ENCODE peak calls at places on chromosomes 3 and 15, in seven cellular contexts. O is PC-3; G is SK-N-SH; L is mucosa of descending colon; V is CD4-positive, alpha-beta T cell; D is IMR-90; E is endodermal cell. X is an unnamed sample.

GRCh38 chr3:56693750-56694149 is 10.7 kb upstream of the TASOR start:
- DNase-seq in O (no peak), G (no peak), L (no peak), V (no peak), D (no peak), E (no peak), X (no peak)

GRCh38 chr3:106734712-106735111 is 642.5 kb upstream of the CCDC54 start:
- DNase-seq in O (no peak), G (no peak), L (no peak), V (no peak), D (no peak), E (no peak), X (no peak)

GRCh38 chr15:67173786-67174185 is 80.7 kb downstream of the AAGAB start:
- DNase-seq in O (no peak), G (no peak), L (peak), V (no peak), D (no peak), E (no peak), X (no peak)

GRCh38 chr3:159775372-159775961 is 213.2 kb upstream of the IL12A start:
- DNase-seq in O (no peak), G (peak), L (no peak), V (no peak), D (peak), E (peak), X (no peak)

GRCh38 chr3:43674345-43675085 is 16.2 kb upstream of the ABHD5 start:
- DNase-seq in O (no peak), G (no peak), L (no peak), V (no peak), D (no peak), E (no peak), X (no peak)

GRCh38 chr3:23601020-23601822 is 204.5 kb upstream of the UBE2E1 start:
- DNase-seq in O (no peak), G (peak), L (no peak), V (no peak), D (peak), E (no peak), X (no peak)

GRCh38 chr3:102114264-102114979 is 265.1 kb downstream of the NFKBIZ start:
- DNase-seq in O (no peak), G (no peak), L (no peak), V (peak), D (no peak), E (no peak), X (no peak)

GRCh38 chr3:108736821-108737220 is 20.4 kb downstream of the RETNLB start:
- DNase-seq in O (peak), G (no peak), L (no peak), V (no peak), D (no peak), E (no peak), X (no peak)

GRCh38 chr15:40313531-40314398 is 6.0 kb upstream of the PLCB2 start:
- DNase-seq in O (peak), G (no peak), L (no peak), V (no peak), D (no peak), E (no peak), X (peak)

GRCh38 chr3:159635047-159635641 is 353.5 kb upstream of the IL12A start:
- DNase-seq in O (peak), G (no peak), L (no peak), V (no peak), D (peak), E (peak), X (no peak)

GRCh38 chr3:187520027-187520945 is 149.9 kb downstream of the SST start:
- DNase-seq in O (no peak), G (no peak), L (no peak), V (no peak), D (no peak), E (no peak), X (no peak)

GRCh38 chr3:5035692-5036535 is 56.7 kb downstream of the BHLHE40 start:
- DNase-seq in O (no peak), G (no peak), L (no peak), V (no peak), D (no peak), E (no peak), X (no peak)

GRCh38 chr15:38440353-38441129 is 13.4 kb upstream of the FAM98B start:
- DNase-seq in O (peak), G (peak), L (no peak), V (peak), D (peak), E (peak), X (peak)

GRCh38 chr3:98662699-98663098 is 69.3 kb upstream of the CPOX start:
- DNase-seq in O (no peak), G (no peak), L (no peak), V (no peak), D (no peak), E (no peak), X (no peak)

GRCh38 chr3:126394179-126394976 is at the start of gene CFAP100:
- DNase-seq in O (no peak), G (no peak), L (no peak), V (no peak), D (peak), E (peak), X (no peak)

GRCh38 chr3:149529099-149529498 is 54.6 kb downstream of the TM4SF4 start:
- DNase-seq in O (no peak), G (no peak), L (no peak), V (no peak), D (no peak), E (no peak), X (no peak)

GRCh38 chr3:37997321-37997720 is 6.7 kb downstream of the VILL start:
- DNase-seq in O (no peak), G (no peak), L (peak), V (no peak), D (no peak), E (no peak), X (no peak)

GRCh38 chr15:51076898-51077564 is 17.7 kb downstream of the TNFAIP8L3 start:
- DNase-seq in O (no peak), G (no peak), L (peak), V (no peak), D (no peak), E (peak), X (no peak)

GRCh38 chr15:84598250-84598649 is 2.6 kb upstream of the ZSCAN2 start:
- DNase-seq in O (no peak), G (no peak), L (no peak), V (peak), D (peak), E (peak), X (peak)

GRCh38 chr3:127384717-127385539 is 97.1 kb upstream of the PRR20G start:
- DNase-seq in O (no peak), G (no peak), L (peak), V (no peak), D (no peak), E (peak), X (no peak)

GRCh38 chr3:47485812-47486211 is 10.1 kb upstream of the SCAP start:
- DNase-seq in O (peak), G (no peak), L (no peak), V (no peak), D (peak), E (no peak), X (no peak)

GRCh38 chr3:164418426-164418825 is 659.9 kb downstream of the SI start:
- DNase-seq in O (no peak), G (no peak), L (no peak), V (no peak), D (no peak), E (no peak), X (no peak)

GRCh38 chr3:37701729-37702128 is 160.0 kb upstream of the CTDSPL start:
- DNase-seq in O (no peak), G (peak), L (no peak), V (no peak), D (no peak), E (no peak), X (no peak)

GRCh38 chr15:96330064-96330449 is 443 bp upstream of the NR2F2 start:
- DNase-seq in O (peak), G (no peak), L (peak), V (no peak), D (peak), E (no peak), X (no peak)

GRCh38 chr3:124217542-124217941 is 225.6 kb upstream of the ROPN1 start:
- DNase-seq in O (peak), G (no peak), L (no peak), V (no peak), D (peak), E (peak), X (no peak)

GRCh38 chr3:112811150-112811884 is 35.3 kb downstream of the CD200R1L start:
- DNase-seq in O (no peak), G (no peak), L (no peak), V (no peak), D (peak), E (no peak), X (no peak)

GRCh38 chr3:124768812-124769211 is 38.6 kb downstream of the UMPS start:
- DNase-seq in O (peak), G (peak), L (no peak), V (no peak), D (no peak), E (peak), X (no peak)

GRCh38 chr3:174318146-174318545 is 541.0 kb upstream of the NAALADL2 start:
- DNase-seq in O (no peak), G (no peak), L (no peak), V (no peak), D (peak), E (no peak), X (no peak)

GRCh38 chr15:82047493-82048446 is 2.0 kb upstream of the MEX3B start:
- DNase-seq in O (no peak), G (no peak), L (no peak), V (no peak), D (peak), E (no peak), X (no peak)

GRCh38 chr15:69647160-69647513 is 194.5 kb downstream of the RPLP1 start:
- DNase-seq in O (no peak), G (no peak), L (no peak), V (no peak), D (no peak), E (peak), X (no peak)

GRCh38 chr3:71542548-71543370 is 40.8 kb downstream of the FOXP1 start:
- DNase-seq in O (peak), G (peak), L (peak), V (no peak), D (peak), E (no peak), X (no peak)

GRCh38 chr3:62186967-62187366 is 186.4 kb downstream of the FEZF2 start:
- DNase-seq in O (peak), G (no peak), L (no peak), V (no peak), D (peak), E (peak), X (no peak)

GRCh38 chr15:55846108-55846707 is 103.3 kb upstream of the PRTG start:
- DNase-seq in O (peak), G (peak), L (no peak), V (peak), D (peak), E (peak), X (peak)

GRCh38 chr15:30033211-30033610 is 49.5 kb upstream of the GOLGA8J start:
- DNase-seq in O (no peak), G (no peak), L (no peak), V (no peak), D (no peak), E (no peak), X (no peak)

GRCh38 chr15:30033763-30034162 is 49.0 kb upstream of the GOLGA8J start:
- DNase-seq in O (no peak), G (no peak), L (no peak), V (no peak), D (no peak), E (no peak), X (no peak)

GRCh38 chr15:30036304-30036703 is 46.5 kb upstream of the GOLGA8J start:
- DNase-seq in O (no peak), G (no peak), L (no peak), V (no peak), D (no peak), E (no peak), X (no peak)

GRCh38 chr15:30030350-30030749 is 52.4 kb upstream of the GOLGA8J start:
- DNase-seq in O (peak), G (no peak), L (no peak), V (no peak), D (no peak), E (no peak), X (no peak)
- TF ChIP-seq CTCF in O (peak), G (no peak), L (no peak), V (no peak), D (peak), E (no peak), X (no peak)

DNA sequence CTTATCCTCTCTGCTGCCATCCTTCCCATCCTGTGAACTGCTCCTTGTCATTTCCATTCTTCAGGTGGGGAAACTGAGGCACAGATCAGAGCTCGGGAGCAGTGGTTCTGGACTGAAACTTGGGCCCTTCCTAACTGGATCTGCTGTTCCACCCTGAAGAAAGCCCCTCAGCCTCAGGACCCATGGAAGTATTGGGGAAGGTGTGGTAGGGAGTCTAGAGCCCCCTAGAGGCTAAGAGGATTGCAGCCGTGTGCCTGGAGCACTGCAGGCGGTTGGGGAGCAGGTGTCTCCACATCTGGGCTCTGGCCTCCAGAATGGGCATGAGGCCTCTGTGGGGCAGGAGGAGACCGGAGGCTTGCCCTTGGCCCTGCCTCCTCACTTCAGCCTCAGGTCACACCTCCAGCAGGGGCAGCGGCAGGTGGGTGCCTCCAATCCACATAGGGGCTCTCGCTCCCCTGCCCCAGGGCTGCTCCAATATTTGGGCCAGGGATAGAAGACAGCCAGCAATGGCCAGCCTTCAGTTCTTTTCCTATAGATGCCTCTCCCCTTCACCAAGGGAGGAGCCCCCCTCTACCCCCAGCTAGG is 28.1 kb downstream of the DNAJB8 start:
- DNase-seq in O (no peak), G (peak), L (no peak), V (no peak), D (no peak), E (peak), X (no peak)
- TF ChIP-seq CTCF in O (peak), G (peak), L (no peak), V (no peak), D (peak), E (peak), X (no peak)

DNA sequence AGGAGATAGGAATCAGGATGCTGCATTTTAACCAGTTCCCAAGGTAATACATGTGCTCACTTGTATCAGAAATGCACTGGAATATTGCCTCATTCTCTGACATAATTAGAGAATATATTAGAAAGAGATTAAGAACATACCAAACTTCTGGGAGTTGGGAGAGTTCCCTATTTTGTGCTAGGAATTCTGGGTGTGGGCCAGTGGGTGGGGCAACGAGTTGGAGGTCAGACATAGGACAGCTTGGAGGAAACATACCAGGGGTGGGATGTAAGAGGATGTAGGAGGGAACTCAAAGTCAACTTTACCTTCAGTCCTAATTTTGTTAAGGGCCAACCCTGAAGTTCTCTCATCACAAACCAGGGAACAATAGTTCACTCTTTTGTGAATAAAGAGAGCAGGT is 83.6 kb downstream of the SLC7A14 start:
- DNase-seq in O (no peak), G (no peak), L (no peak), V (no peak), D (peak), E (no peak), X (no peak)
- TF ChIP-seq CTCF in O (no peak), G (no peak), L (no peak), V (no peak), D (no peak), E (no peak), X (no peak)

GRCh38 chr3:157089455-157090221 is 70.3 kb downstream of the CCNL1 start:
- DNase-seq in O (peak), G (no peak), L (peak), V (no peak), D (peak), E (no peak), X (no peak)

GRCh38 chr3:157086775-157087174 is 73.2 kb downstream of the CCNL1 start:
- DNase-seq in O (no peak), G (no peak), L (no peak), V (no peak), D (no peak), E (no peak), X (no peak)

GRCh38 chr3:157087398-157088132 is 72.4 kb downstream of the CCNL1 start:
- DNase-seq in O (peak), G (no peak), L (no peak), V (no peak), D (no peak), E (no peak), X (no peak)

GRCh38 chr3:157088133-157088488 is 71.8 kb downstream of the CCNL1 start:
- DNase-seq in O (peak), G (no peak), L (no peak), V (no peak), D (no peak), E (no peak), X (no peak)

GRCh38 chr3:157088506-157089454 is 71.2 kb downstream of the CCNL1 start:
- DNase-seq in O (peak), G (peak), L (peak), V (peak), D (peak), E (peak), X (peak)
- TF ChIP-seq CTCF in O (peak), G (no peak), L (peak), V (peak), D (peak), E (peak), X (no peak)

GRCh38 chr15:89803941-89804800 is 10.5 kb downstream of the ANPEP start:
- DNase-seq in O (no peak), G (no peak), L (peak), V (no peak), D (no peak), E (no peak), X (no peak)

GRCh38 chr15:89807689-89808088 is 7.0 kb downstream of the ANPEP start:
- DNase-seq in O (no peak), G (no peak), L (no peak), V (no peak), D (no peak), E (no peak), X (no peak)

GRCh38 chr15:89806565-89807550 is 7.8 kb downstream of the ANPEP start:
- DNase-seq in O (no peak), G (no peak), L (peak), V (no peak), D (no peak), E (no peak), X (no peak)

GRCh38 chr15:89805241-89806216 is 9.1 kb downstream of the ANPEP start:
- DNase-seq in O (no peak), G (no peak), L (peak), V (no peak), D (no peak), E (no peak), X (no peak)

GRCh38 chr15:89806217-89806564 is 8.5 kb downstream of the ANPEP start:
- DNase-seq in O (no peak), G (no peak), L (no peak), V (no peak), D (no peak), E (no peak), X (no peak)
- TF ChIP-seq CTCF in O (no peak), G (no peak), L (no peak), V (no peak), D (no peak), E (no peak), X (no peak)

GRCh38 chr15:37106490-37107001 is 6.2 kb upstream of the MEIS2 start:
- DNase-seq in O (no peak), G (no peak), L (no peak), V (no peak), D (peak), E (peak), X (no peak)
- TF ChIP-seq CTCF in O (no peak), G (peak), L (no peak), V (no peak), D (peak), E (peak), X (no peak)

X was measured in CD8-positive, alpha-beta T cell.